ENCODE peak calls at places on chromosomes 7 and 10, in four cellular contexts. D is effector memory CD4-positive, alpha-beta T cell; L is NCI-H1436 treated with DMSO at 0.1 percent for 48 hours; Q is GM23338. U is an unnamed sample.

GRCh38 chr7:39446546-39446945 is 119.7 kb upstream of the YAE1 start:
- DNase-seq in D (no peak), L (no peak), Q (no peak), U (no peak)

GRCh38 chr7:70091362-70091761 is 493.1 kb downstream of the AUTS2 start:
- DNase-seq in D (no peak), L (no peak), Q (no peak), U (no peak)

GRCh38 chr7:99579956-99580777 is 17.9 kb upstream of the TMEM225B start:
- DNase-seq in D (peak; percentile 22), L (no peak), Q (peak; percentile 92), U (peak; percentile 46)

GRCh38 chr7:83465643-83466042 is 183.3 kb downstream of the SEMA3E start:
- DNase-seq in D (no peak), L (no peak), Q (no peak), U (no peak)

GRCh38 chr10:70874061-70874460 is 14.3 kb downstream of the PCBD1 start:
- DNase-seq in D (no peak), L (no peak), Q (no peak), U (no peak)

GRCh38 chr10:12051241-12051640 is 8.6 kb upstream of the UPF2 start:
- DNase-seq in D (no peak), L (no peak), Q (no peak), U (no peak)

GRCh38 chr7:157411580-157411979 is 74.8 kb downstream of the DNAJB6 start:
- DNase-seq in D (peak; percentile 62), L (no peak), Q (peak; percentile 85), U (no peak)

GRCh38 chr7:142795339-142795863 is 24.6 kb downstream of the PRSS2 start:
- DNase-seq in D (peak; percentile 51), L (no peak), Q (peak; percentile 87), U (peak; percentile 60)

GRCh38 chr7:100489824-100490223 is 6.1 kb downstream of the NYAP1 start:
- DNase-seq in D (peak; percentile 37), L (peak; percentile 89), Q (peak; percentile 98), U (no peak)

GRCh38 chr7:106871793-106872571 is 6.9 kb downstream of the PIK3CG start:
- DNase-seq in D (no peak), L (no peak), Q (no peak), U (no peak)

GRCh38 chr10:93495654-93496321 is 624 bp upstream of the CEP55 start:
- DNase-seq in D (no peak), L (no peak), Q (peak; percentile 17), U (no peak)

GRCh38 chr10:96919785-96920425 is 87.8 kb downstream of the LCOR start:
- DNase-seq in D (no peak), L (no peak), Q (no peak), U (no peak)

GRCh38 chr7:151897201-151897711 is 20.3 kb upstream of the PRKAG2 start:
- DNase-seq in D (no peak), L (no peak), Q (peak; percentile 63), U (no peak)

GRCh38 chr10:119655566-119656001 is 4.4 kb downstream of the BAG3 start:
- DNase-seq in D (peak; percentile 22), L (no peak), Q (no peak), U (no peak)

GRCh38 chr7:105444342-105444938 is 55.7 kb upstream of the SRPK2 start:
- DNase-seq in D (no peak), L (no peak), Q (peak; percentile 17), U (no peak)

GRCh38 chr7:138982204-138982623 is 1.0 kb upstream of the KIAA1549 start:
- DNase-seq in D (no peak), L (no peak), Q (no peak), U (no peak)

GRCh38 chr10:55146032-55146431 is 345.0 kb upstream of the PCDH15 start:
- DNase-seq in D (no peak), L (no peak), Q (no peak), U (no peak)